ENCODE peak calls at places on chromosomes 2 and 18, in five cellular contexts. M is mesothelial cell of epicardium, U is WERI-Rb-1, Q is astrocyte of the spinal cord, J is HepG2. Z is an unnamed sample.

GRCh38 chr18:3305354-3305762 is 43.4 kb downstream of the MYL12B start:
- DNase-seq in U (no peak), J (no peak), Q (peak), M (no peak), Z (peak)

GRCh38 chr18:57627488-57627887 is 5.9 kb upstream of the NARS1 start:
- DNase-seq in Q (peak), M (no peak), U (peak), J (no peak), Z (peak)

GRCh38 chr2:54708584-54709340 is 14.7 kb upstream of the EML6 start:
- DNase-seq in M (no peak), J (no peak), Q (no peak), U (peak), Z (no peak)

GRCh38 chr2:8488001-8488738 is 193.7 kb upstream of the ID2 start:
- DNase-seq in U (no peak), Q (peak), M (no peak), J (no peak), Z (no peak)

GRCh38 chr18:49922228-49922627 is 108.9 kb upstream of the ACAA2 start:
- DNase-seq in J (no peak), U (no peak), M (no peak), Q (no peak), Z (no peak)

GRCh38 chr2:159285433-159285832 is 1.1 kb downstream of the WDSUB1 start:
- DNase-seq in M (no peak), J (no peak), Q (no peak), U (no peak), Z (no peak)

GRCh38 chr2:133255363-133255762 is 312.9 kb downstream of the NCKAP5 start:
- DNase-seq in Q (no peak), M (no peak), J (no peak), U (no peak), Z (no peak)

GRCh38 chr2:178106053-178106452 is 6.2 kb upstream of the RBM45 start:
- DNase-seq in U (no peak), J (no peak), Q (no peak), M (no peak), Z (no peak)

GRCh38 chr2:36556847-36557246 is 41.1 kb downstream of the FEZ2 start:
- DNase-seq in U (no peak), J (no peak), M (no peak), Q (peak), Z (peak)

GRCh38 chr2:64052468-64053241 is 33.4 kb upstream of the VPS54 start:
- DNase-seq in M (no peak), J (no peak), Q (no peak), U (no peak), Z (no peak)

GRCh38 chr2:231462729-231463465 is 1.4 kb downstream of the NCL start:
- DNase-seq in J (no peak), M (no peak), Q (no peak), U (no peak), Z (no peak)

GRCh38 chr2:47737191-47737975 is 45.6 kb upstream of the MSH6 start:
- DNase-seq in J (no peak), U (no peak), Q (no peak), M (no peak), Z (no peak)

GRCh38 chr18:5900249-5900648 is 4.9 kb upstream of the TMEM200C start:
- DNase-seq in U (no peak), M (no peak), J (peak), Q (peak), Z (no peak)

GRCh38 chr2:180376076-180376475 is 369.0 kb upstream of the CWC22 start:
- DNase-seq in J (no peak), M (no peak), U (no peak), Q (no peak), Z (no peak)

GRCh38 chr2:61536086-61536722 is 2.0 kb downstream of the XPO1 start:
- DNase-seq in M (peak), U (peak), J (peak), Q (peak), Z (peak)

GRCh38 chr18:8506251-8507049 is 102.8 kb upstream of the RAB12 start:
- DNase-seq in M (no peak), U (no peak), J (no peak), Q (no peak), Z (no peak)

GRCh38 chr2:237574894-237575868 is 8.8 kb downstream of the PRLH start:
- DNase-seq in M (no peak), U (no peak), Q (no peak), J (no peak), Z (no peak)

GRCh38 chr2:189293164-189293563 is 113.6 kb upstream of the COL5A2 start:
- DNase-seq in M (no peak), U (no peak), J (no peak), Q (peak), Z (peak)

GRCh38 chr2:181658444-181658843 is 1.5 kb upstream of the CERKL start:
- DNase-seq in J (no peak), Q (no peak), M (no peak), U (peak), Z (no peak)

GRCh38 chr2:120740765-120741513 is 5.3 kb downstream of the GLI2 start:
- DNase-seq in M (no peak), J (no peak), Q (peak), U (peak), Z (no peak)

GRCh38 chr2:8132371-8132831 is 549.5 kb upstream of the ID2 start:
- DNase-seq in J (no peak), U (no peak), M (no peak), Q (peak), Z (no peak)

GRCh38 chr2:121881038-121881437 is 125.6 kb downstream of the TSN start:
- DNase-seq in Q (no peak), M (no peak), J (no peak), U (no peak), Z (no peak)

GRCh38 chr2:109208071-109208950 is 79.3 kb downstream of the SH3RF3 start:
- DNase-seq in Q (peak), U (peak), J (no peak), M (no peak), Z (peak)

GRCh38 chr2:166127217-166128155 is at the start of gene SCN1A:
- DNase-seq in J (peak), Q (peak), M (no peak), U (no peak), Z (peak)

GRCh38 chr18:8982416-8983183 is 119.9 kb upstream of the NDUFV2 start:
- DNase-seq in U (peak), J (peak), Q (peak), M (no peak), Z (peak)

GRCh38 chr2:205775091-205775876 is 93.0 kb downstream of the NRP2 start:
- DNase-seq in Q (peak), U (no peak), J (no peak), M (no peak), Z (no peak)

GRCh38 chr2:158733430-158733755 is 61.7 kb upstream of the DAPL1 start:
- DNase-seq in Q (peak), J (no peak), M (no peak), U (no peak), Z (no peak)

GRCh38 chr2:125167152-125167551 is 1142.1 kb downstream of the CNTNAP5 start:
- DNase-seq in M (no peak), Q (peak), J (no peak), U (no peak), Z (no peak)

GRCh38 chr2:58432491-58433166 is 191.5 kb upstream of the FANCL start:
- DNase-seq in Q (peak), U (no peak), M (no peak), J (no peak), Z (no peak)

GRCh38 chr2:35508601-35509000 is 847.0 kb upstream of the CRIM1 start:
- DNase-seq in M (no peak), Q (no peak), J (no peak), U (no peak), Z (no peak)

GRCh38 chr2:214856116-214856515 is 46.6 kb upstream of the BARD1 start:
- DNase-seq in J (no peak), Q (peak), M (no peak), U (no peak), Z (peak)

GRCh38 chr2:39686470-39686869 is 20.8 kb downstream of the TMEM178A start:
- DNase-seq in M (no peak), Q (no peak), J (no peak), U (no peak), Z (no peak)

GRCh38 chr2:128495996-128496547 is 177.4 kb upstream of the HS6ST1 start:
- DNase-seq in M (no peak), U (no peak), Q (no peak), J (no peak), Z (no peak)

GRCh38 chr2:203819434-203820133 is 48.0 kb upstream of the CTLA4 start:
- DNase-seq in M (no peak), J (peak), U (no peak), Q (no peak), Z (no peak)

GRCh38 chr2:164992818-164993217 is 37.5 kb upstream of the SLC38A11 start:
- DNase-seq in J (peak), Q (peak), M (peak), U (peak), Z (peak)

GRCh38 chr2:96811916-96812315 is 4.2 kb upstream of the CNNM3 start:
- DNase-seq in U (no peak), M (no peak), Q (no peak), J (no peak), Z (no peak)

GRCh38 chr2:4883375-4883774 is 808.8 kb upstream of the SOX11 start:
- DNase-seq in Q (no peak), J (no peak), M (no peak), U (no peak), Z (no peak)

GRCh38 chr18:59740131-59740530 is 42.9 kb upstream of the CCBE1 start:
- DNase-seq in Q (no peak), M (no peak), U (no peak), J (no peak), Z (no peak)

GRCh38 chr2:158573739-158574138 is 117.0 kb downstream of the PKP4 start:
- DNase-seq in M (no peak), U (no peak), Q (no peak), J (no peak), Z (no peak)

GRCh38 chr2:28619213-28620196 is 123.6 kb downstream of the PLB1 start:
- DNase-seq in J (no peak), Q (peak), M (no peak), U (peak), Z (no peak)

GRCh38 chr2:28620371-28620793 is 124.5 kb downstream of the PLB1 start:
- DNase-seq in M (no peak), U (no peak), J (no peak), Q (no peak), Z (no peak)

GRCh38 chr2:28620801-28621171 is 124.9 kb downstream of the PLB1 start:
- DNase-seq in M (no peak), Q (no peak), U (no peak), J (no peak), Z (no peak)

GRCh38 chr2:28622101-28622499 is 126.2 kb downstream of the PLB1 start:
- DNase-seq in U (no peak), J (no peak), Q (no peak), M (no peak), Z (no peak)

DNA sequence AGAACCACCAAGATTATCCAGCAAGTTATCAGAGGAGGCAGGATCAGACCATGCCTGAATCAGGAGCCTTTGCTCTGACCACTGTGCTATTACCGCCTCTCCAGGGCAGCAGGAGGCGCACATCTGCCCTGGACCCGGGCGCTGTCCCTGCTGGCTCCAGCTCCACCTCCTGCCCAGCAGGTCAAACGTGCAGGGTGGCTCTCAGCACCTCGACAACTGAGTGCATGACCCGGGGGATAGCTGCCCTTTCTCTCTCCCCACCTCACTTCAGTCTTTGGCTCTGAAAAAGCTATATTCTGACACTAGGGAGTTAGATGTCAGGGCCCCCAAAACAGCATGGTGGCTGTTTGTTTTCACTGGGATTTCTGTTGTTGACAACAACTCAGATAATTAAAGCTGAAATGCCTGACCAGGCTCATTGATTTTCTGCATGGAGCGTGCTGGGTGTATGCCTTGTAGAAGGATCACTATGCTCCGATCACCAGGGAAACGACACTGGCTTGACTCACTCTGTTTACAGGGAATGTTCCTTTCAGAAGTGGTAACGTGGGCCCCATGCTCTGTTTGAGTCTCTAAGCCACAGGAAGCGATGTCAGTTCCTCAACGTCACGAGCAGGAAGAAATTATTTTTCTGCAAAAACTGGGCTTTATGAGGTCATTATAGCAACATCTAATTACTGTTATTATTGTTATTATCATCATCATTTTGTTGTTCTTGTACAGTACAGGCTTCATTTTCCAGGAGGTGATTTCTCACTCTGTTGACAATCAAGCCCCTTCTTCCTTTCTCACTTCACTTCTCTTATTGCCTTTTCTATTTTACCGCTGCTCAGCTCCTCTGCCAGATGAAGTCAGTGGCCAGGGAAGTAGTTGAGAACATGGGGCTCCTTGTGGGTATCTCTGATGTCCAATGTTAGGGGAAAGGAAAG is 125.6 kb downstream of the PLB1 start:
- DNase-seq in M (no peak), Q (peak), U (peak), J (peak), Z (peak)
- TF ChIP-seq CTCF in M (no peak), Q (peak), U (peak), J (peak), Z (peak)

DNA sequence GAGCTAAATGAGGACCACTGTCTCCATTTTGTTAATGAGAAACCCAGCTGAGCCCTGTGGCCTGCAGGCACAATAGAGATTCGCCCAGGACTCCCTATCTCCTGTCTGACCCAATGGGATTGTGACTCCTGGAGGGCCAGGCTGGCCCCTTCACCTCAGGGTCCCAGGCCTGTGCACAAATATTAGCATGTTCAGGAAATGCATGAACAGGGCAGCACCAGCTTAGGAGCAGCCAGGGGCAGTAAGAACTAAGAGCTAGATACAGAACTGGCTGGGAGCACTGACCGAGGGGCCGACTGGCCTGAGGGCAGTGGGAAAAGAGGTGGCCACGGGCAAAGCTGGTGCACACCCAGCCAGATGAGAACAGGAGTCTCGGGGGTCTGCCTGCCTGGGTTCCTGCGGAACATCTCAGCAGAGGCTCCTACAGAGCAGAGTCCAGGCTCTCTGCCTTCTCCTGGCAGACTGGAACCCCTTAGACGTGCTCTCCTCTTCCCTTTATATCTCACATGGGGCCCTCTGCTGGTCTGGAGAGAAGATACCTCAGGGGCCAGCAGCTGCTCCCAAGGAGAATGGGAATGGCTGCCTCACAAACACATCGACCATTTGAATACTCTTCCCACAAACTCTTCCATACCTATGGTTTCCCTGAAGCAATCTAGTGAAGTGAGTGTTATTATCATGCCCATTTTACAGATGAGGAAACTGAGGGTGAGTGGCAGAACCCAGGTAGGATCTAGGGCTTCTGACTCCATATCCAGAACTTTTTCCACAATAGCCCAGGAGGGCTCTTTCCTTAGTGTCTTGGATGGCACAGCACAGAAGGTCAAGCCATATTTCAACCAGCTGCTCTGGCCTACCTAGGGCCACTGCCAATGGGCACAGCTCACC is 77.6 kb upstream of the OTOF start:
- DNase-seq in Q (no peak), J (peak), M (no peak), U (peak), Z (no peak)
- TF ChIP-seq CTCF in Q (no peak), J (peak), M (no peak), U (peak), Z (no peak)

DNA sequence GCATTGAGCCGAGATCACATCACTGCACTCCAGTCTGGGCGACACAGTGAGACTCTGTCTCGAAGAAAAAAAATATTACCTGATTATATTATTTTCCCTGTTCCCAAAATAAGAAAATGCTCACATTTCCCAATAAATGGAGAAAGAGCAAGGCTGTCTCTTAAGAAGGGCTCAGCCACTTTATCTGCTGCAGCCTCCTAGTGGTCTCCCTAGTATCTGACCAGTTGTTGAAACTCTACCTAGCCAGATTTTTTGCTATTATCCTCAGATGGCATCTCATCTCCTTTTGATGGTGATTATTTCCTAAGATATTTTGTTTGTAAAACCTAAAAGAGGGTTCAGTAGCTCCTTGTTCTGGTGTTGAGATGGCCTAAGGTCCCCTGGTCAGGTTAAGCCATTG is 114.3 kb downstream of the TPGS2 start:
- DNase-seq in U (no peak), Q (no peak), J (no peak), M (no peak), Z (no peak)
- TF ChIP-seq CTCF in U (peak), Q (peak), J (no peak), M (no peak), Z (peak)

GRCh38 chr2:85783796-85784195 is 30.0 kb downstream of the ATOH8 start:
- DNase-seq in Q (no peak), J (no peak), U (no peak), M (no peak), Z (no peak)
- TF ChIP-seq CTCF in Q (no peak), J (no peak), U (no peak), M (no peak), Z (no peak)

DNA sequence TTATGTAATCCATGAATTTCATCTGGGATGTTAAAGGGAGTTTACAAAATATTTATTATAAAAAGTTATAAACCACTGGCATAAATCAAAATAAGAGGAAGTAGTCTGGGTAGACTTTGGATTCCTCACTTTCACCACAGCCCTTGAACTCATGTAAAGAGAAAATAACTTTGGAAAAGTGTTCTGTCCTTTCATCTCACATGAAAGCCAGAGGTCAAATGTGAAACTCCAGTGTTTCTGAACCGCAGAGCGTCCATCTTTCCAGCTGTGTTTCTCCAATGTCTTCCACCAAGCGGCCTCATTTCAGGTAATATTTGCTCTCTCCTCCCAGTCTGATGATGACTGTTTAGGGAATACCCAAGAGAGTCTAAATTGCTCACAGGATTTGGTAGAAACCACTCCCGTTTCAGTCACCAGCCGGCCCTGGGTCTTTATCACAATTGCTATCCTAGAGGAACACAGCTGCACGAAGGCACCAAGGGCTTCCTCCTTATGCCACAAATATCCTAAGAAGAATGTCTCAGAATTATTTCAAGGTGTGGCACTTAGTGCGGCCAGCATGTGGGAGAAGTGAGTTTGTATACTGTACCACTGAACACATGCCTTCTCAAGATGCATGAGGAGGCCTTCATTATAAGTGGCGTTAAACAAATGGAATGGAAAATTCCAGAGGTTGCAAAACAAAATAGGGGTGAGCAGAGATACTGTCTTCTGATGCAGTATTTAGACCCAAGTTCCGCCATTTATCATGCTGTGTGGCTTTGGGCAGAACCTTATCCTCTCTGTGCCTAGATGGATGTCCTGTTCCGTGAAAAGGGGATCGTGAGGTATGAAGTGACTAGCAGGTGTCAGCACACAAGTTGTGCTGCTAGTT is 63.8 kb downstream of the ACTR2 start:
- DNase-seq in M (no peak), U (no peak), J (peak), Q (no peak), Z (no peak)
- TF ChIP-seq CTCF in M (no peak), U (no peak), J (peak), Q (no peak), Z (no peak)

DNA sequence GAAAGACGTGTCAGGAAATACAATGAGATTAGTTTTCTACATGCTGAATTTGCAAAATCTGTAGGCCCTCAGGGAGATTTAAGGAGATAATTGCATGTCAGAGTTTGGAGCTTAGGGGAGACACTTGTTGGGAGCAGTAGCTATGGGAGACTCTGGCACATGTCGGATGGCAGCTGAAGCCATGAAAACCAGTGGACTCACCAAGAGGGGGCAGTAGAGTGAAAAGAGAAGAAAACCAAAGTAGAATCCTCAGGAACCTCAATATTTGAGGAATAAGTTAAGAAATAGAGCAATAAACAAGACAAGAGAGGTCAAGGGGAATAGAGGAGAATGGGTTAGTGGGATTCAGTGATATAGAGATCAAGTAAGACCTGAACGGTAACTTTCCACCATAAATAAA is 24.8 kb downstream of the RUFY4 start:
- DNase-seq in Q (no peak), M (no peak), U (no peak), J (no peak), Z (no peak)
- TF ChIP-seq CTCF in Q (no peak), M (no peak), U (peak), J (no peak), Z (peak)

GRCh38 chr2:201882353-201883095 is 76.2 kb downstream of the CDK15 start:
- DNase-seq in U (no peak), Q (peak), J (no peak), M (no peak), Z (peak)
- TF ChIP-seq CTCF in U (no peak), Q (no peak), J (no peak), M (no peak), Z (no peak)

Z was measured in HFFc6.